ENCODE peak calls at places on chromosome 1, in eight cellular contexts. G is IMR-90, O is GM12878, P is OCI-LY7, R is K562, H is fibroblast of lung, X is SK-N-SH, U is H9. I is an unnamed sample. For H4K20me1 and H3K4me1, the result is how much of the 10 kb centered on the place peaks cover.

GRCh38 chr1:212247179-212247721 is 38.0 kb upstream of the PPP2R5A start:
- DNase-seq in G (peak), O (no peak), P (no peak), R (peak), H (peak), X (no peak), U (no peak), I (peak)

GRCh38 chr1:38991638-38992449 is 768 bp downstream of the AKIRIN1 start:
- DNase-seq in G (no peak), O (no peak), P (peak), R (peak), H (peak), X (peak), U (peak), I (peak)

GRCh38 chr1:42837742-42838141 is 8.7 kb upstream of the ZNF691 start:
- DNase-seq in G (no peak), O (no peak), P (no peak), R (no peak), H (no peak), X (no peak), U (no peak), I (no peak)

GRCh38 chr1:154682252-154682651 is 74.3 kb upstream of the ADAR start:
- DNase-seq in G (no peak), O (no peak), P (no peak), R (no peak), H (no peak), X (no peak), U (peak), I (no peak)

GRCh38 chr1:178684111-178684510 is 40.9 kb upstream of the RALGPS2 start:
- DNase-seq in G (no peak), O (no peak), P (no peak), R (no peak), H (no peak), X (no peak), U (no peak), I (no peak)

GRCh38 chr1:174659823-174660222 is 212.1 kb downstream of the GPR52 start:
- DNase-seq in G (peak), O (no peak), P (no peak), R (no peak), H (peak), X (no peak), U (no peak), I (peak)

GRCh38 chr1:9766759-9767442 is 56.9 kb downstream of the CLSTN1 start:
- DNase-seq in G (peak), O (no peak), P (no peak), R (no peak), H (peak), X (no peak), U (no peak), I (peak)

GRCh38 chr1:164559342-164560070 is 522 bp downstream of the PBX1 start:
- DNase-seq in G (no peak), O (no peak), P (no peak), R (no peak), H (no peak), X (peak), U (peak), I (peak)

GRCh38 chr1:244187310-244187709 is 136.2 kb downstream of the ZBTB18 start:
- DNase-seq in G (no peak), O (no peak), P (no peak), R (no peak), H (no peak), X (no peak), U (no peak), I (no peak)

GRCh38 chr1:8394456-8395321 is 76.8 kb downstream of the SLC45A1 start:
- DNase-seq in G (peak), O (no peak), P (no peak), R (no peak), H (peak), X (no peak), U (no peak), I (peak)

GRCh38 chr1:153617677-153618076 is 1.6 kb upstream of the S100A14 start:
- DNase-seq in G (no peak), O (no peak), P (peak), R (peak), H (peak), X (peak), U (peak), I (peak)

GRCh38 chr1:209241481-209241880 is 342.0 kb upstream of the CAMK1G start:
- DNase-seq in G (peak), O (no peak), P (no peak), R (no peak), H (peak), X (no peak), U (no peak), I (peak)

GRCh38 chr1:21241761-21242581 is 48.3 kb downstream of the ECE1 start:
- DNase-seq in G (peak), O (no peak), P (no peak), R (no peak), H (no peak), X (no peak), U (no peak), I (no peak)

GRCh38 chr1:109299087-109299983 is 7.5 kb downstream of the MYBPHL start:
- DNase-seq in G (peak), O (no peak), P (no peak), R (no peak), H (peak), X (peak), U (no peak), I (peak)

GRCh38 chr1:17232759-17233661 is 15.9 kb upstream of the PADI3 start:
- DNase-seq in G (peak), O (no peak), P (no peak), R (no peak), H (peak), X (no peak), U (no peak), I (peak)

GRCh38 chr1:15771836-15772516 is 13.4 kb downstream of the FBLIM1 start:
- DNase-seq in G (peak), O (no peak), P (no peak), R (no peak), H (no peak), X (no peak), U (no peak), I (no peak)

GRCh38 chr1:200438911-200439310 is 29.1 kb upstream of the ZNF281 start:
- DNase-seq in G (peak), O (no peak), P (no peak), R (no peak), H (peak), X (no peak), U (no peak), I (peak)

GRCh38 chr1:156676820-156677615 is at the start of gene NES:
- DNase-seq in G (peak), O (no peak), P (no peak), R (peak), H (peak), X (peak), U (peak), I (peak)

GRCh38 chr1:243325305-243325890 is 69.6 kb downstream of the SDCCAG8 start:
- DNase-seq in G (peak), O (no peak), P (peak), R (peak), H (peak), X (peak), U (no peak), I (peak)

GRCh38 chr1:222233441-222234180 is 314.3 kb downstream of the HHIPL2 start:
- DNase-seq in G (peak), O (no peak), P (no peak), R (no peak), H (peak), X (no peak), U (no peak), I (no peak)

GRCh38 chr1:186819140-186819539 is 9.6 kb upstream of the PLA2G4A start:
- DNase-seq in G (peak), O (peak), P (no peak), R (no peak), H (peak), X (no peak), U (no peak), I (peak)

GRCh38 chr1:215002471-215002870 is 80.1 kb upstream of the KCNK2 start:
- DNase-seq in G (peak), O (no peak), P (no peak), R (no peak), H (peak), X (no peak), U (no peak), I (peak)

GRCh38 chr1:3207217-3207848 is 138.3 kb downstream of the PRDM16 start:
- DNase-seq in G (no peak), O (no peak), P (no peak), R (no peak), H (no peak), X (no peak), U (no peak), I (no peak)

GRCh38 chr1:228029281-228029680 is 22.5 kb downstream of the WNT3A start:
- DNase-seq in G (no peak), O (no peak), P (no peak), R (no peak), H (no peak), X (no peak), U (peak), I (no peak)

GRCh38 chr1:227762231-227762911 is 27.1 kb downstream of the SNAP47 start:
- DNase-seq in G (peak), O (no peak), P (peak), R (peak), H (peak), X (peak), U (peak), I (peak)

GRCh38 chr1:205369621-205370230 is 13.0 kb upstream of the KLHDC8A start:
- DNase-seq in G (peak), O (no peak), P (no peak), R (no peak), H (no peak), X (no peak), U (no peak), I (peak)

GRCh38 chr1:22343456-22344426 is 107.9 kb upstream of the ZBTB40 start:
- DNase-seq in G (no peak), O (no peak), P (no peak), R (no peak), H (no peak), X (no peak), U (no peak), I (peak)

GRCh38 chr1:55179177-55179835 is 35.9 kb downstream of the USP24 start:
- DNase-seq in G (peak), O (no peak), P (no peak), R (peak), H (no peak), X (no peak), U (no peak), I (no peak)

GRCh38 chr1:115953180-115953579 is 23.1 kb upstream of the SLC22A15 start:
- DNase-seq in G (no peak), O (no peak), P (no peak), R (no peak), H (no peak), X (no peak), U (no peak), I (no peak)

GRCh38 chr1:9128520-9129371 is at the start of gene GPR157:
- DNase-seq in G (peak), O (no peak), P (peak), R (peak), H (peak), X (peak), U (peak), I (peak)

GRCh38 chr1:82318265-82318664 is 517.5 kb downstream of the ADGRL2 start:
- DNase-seq in G (no peak), O (no peak), P (no peak), R (no peak), H (peak), X (no peak), U (no peak), I (no peak)

GRCh38 chr1:110945626-110946025 is 18.1 kb downstream of the LRIF1 start:
- DNase-seq in G (no peak), O (no peak), P (no peak), R (no peak), H (no peak), X (no peak), U (no peak), I (no peak)

GRCh38 chr1:110492573-110492972 is 26.4 kb downstream of the KCNA10 start:
- DNase-seq in G (no peak), O (no peak), P (no peak), R (no peak), H (no peak), X (no peak), U (no peak), I (no peak)

GRCh38 chr1:165352442-165353293 is 3.8 kb downstream of the LMX1A start:
- DNase-seq in G (no peak), O (no peak), P (no peak), R (no peak), H (no peak), X (no peak), U (peak), I (no peak)

GRCh38 chr1:1883092-1883858 is 7.6 kb downstream of the GNB1 start:
- DNase-seq in G (no peak), O (no peak), P (no peak), R (peak), H (no peak), X (peak), U (no peak), I (peak)

GRCh38 chr1:84834419-84835064 is 58.5 kb downstream of the LPAR3 start:
- DNase-seq in G (peak), O (no peak), P (no peak), R (no peak), H (peak), X (no peak), U (no peak), I (peak)

GRCh38 chr1:18719786-18720436 is 89.3 kb downstream of the PAX7 start:
- DNase-seq in G (no peak), O (no peak), P (no peak), R (no peak), H (no peak), X (no peak), U (no peak), I (no peak)

GRCh38 chr1:231776006-231776707 is 149.6 kb downstream of the DISC1 start:
- DNase-seq in G (peak), O (no peak), P (no peak), R (no peak), H (peak), X (no peak), U (no peak), I (peak)

DNA sequence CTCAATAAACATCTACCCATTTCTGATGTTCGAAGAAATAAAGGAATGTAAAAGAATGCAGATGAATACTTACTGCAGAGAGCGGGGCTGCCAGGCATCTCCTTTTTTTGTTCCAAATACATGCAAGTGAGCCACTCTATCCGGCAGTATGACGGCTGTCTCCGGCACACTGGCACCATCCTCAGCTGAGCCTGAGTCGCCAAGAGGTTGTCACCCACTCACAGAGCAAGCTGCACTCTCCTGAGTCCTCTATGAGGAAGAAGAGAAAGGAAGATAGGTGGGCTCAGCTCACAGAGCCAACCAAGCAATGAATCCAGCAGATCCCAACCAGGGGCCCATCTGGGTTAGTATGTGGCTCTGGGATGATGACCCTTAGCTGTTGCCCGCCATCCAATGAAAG is 65.3 kb downstream of the CD46 start:
- DNase-seq in G (no peak), O (no peak), P (no peak), R (no peak), H (no peak), X (no peak), U (no peak), I (no peak)
- H4K20me1 ChIP-seq in G (under half), O (under half), P (under half), R (under half), H (under half), X (under half), U (under half), I (under half)

GRCh38 chr1:192668434-192668983 is 32.6 kb downstream of the RGS13 start:
- DNase-seq in G (no peak), O (no peak), P (no peak), R (no peak), H (no peak), X (no peak), U (no peak), I (no peak)
- H3K4me2 ChIP-seq in G (no peak), O (no peak), P (no peak), R (no peak), H (no peak), X (no peak), U (no peak), I (no peak)

GRCh38 chr1:223234534-223234933 is 91.5 kb upstream of the TLR5 start:
- DNase-seq in G (no peak), O (no peak), P (no peak), R (no peak), H (no peak), X (no peak), U (no peak), I (no peak)
- H3K4me1 ChIP-seq in G (under half), O (under half), P (under half), R (under half), H (under half), X (under half), U (under half), I (under half)

GRCh38 chr1:230201445-230201844 is 134.4 kb downstream of the GALNT2 start:
- DNase-seq in G (no peak), O (no peak), P (no peak), R (no peak), H (no peak), X (no peak), U (no peak), I (no peak)
- H4K20me1 ChIP-seq in G (under half), O (under half), P (under half), R (under half), H (under half), X (under half), U (under half), I (under half)

GRCh38 chr1:59218521-59219236 is 78.2 kb upstream of the FGGY start:
- DNase-seq in G (peak), O (no peak), P (no peak), R (no peak), H (peak), X (no peak), U (no peak), I (no peak)

GRCh38 chr1:59212715-59213114 is 84.2 kb upstream of the FGGY start:
- DNase-seq in G (no peak), O (no peak), P (no peak), R (no peak), H (no peak), X (no peak), U (no peak), I (no peak)

GRCh38 chr1:59219926-59220325 is 77.0 kb upstream of the FGGY start:
- DNase-seq in G (peak), O (no peak), P (no peak), R (no peak), H (peak), X (no peak), U (no peak), I (no peak)

GRCh38 chr1:59214764-59215208 is 82.1 kb upstream of the FGGY start:
- DNase-seq in G (peak), O (no peak), P (no peak), R (no peak), H (peak), X (no peak), U (no peak), I (no peak)

GRCh38 chr1:59215766-59216291 is 81.1 kb upstream of the FGGY start:
- DNase-seq in G (no peak), O (no peak), P (no peak), R (no peak), H (no peak), X (no peak), U (no peak), I (no peak)
- H3K4me2 ChIP-seq in G (no peak), O (no peak), P (no peak), R (no peak), H (no peak), X (no peak), U (no peak), I (no peak)

I was measured in GM23248.